ENCODE peak calls at places on chromosomes 12 and 14, in five cellular contexts. M, C, K, L and O are unnamed samples.

GRCh38 chr12:2794261-2794735 is 472 bp upstream of the FKBP4 start:
- DNase-seq in L (no peak), M (peak; percentile 63), C (no peak), K (no peak), O (no peak)

GRCh38 chr12:1796515-1797010 is 23.8 kb upstream of the LRTM2 start:
- DNase-seq in L (no peak), M (peak; percentile 51), C (no peak), K (no peak), O (no peak)

GRCh38 chr14:54794796-54795195 is 107.8 kb downstream of the GCH1 start:
- DNase-seq in K (no peak), C (no peak), L (no peak), M (no peak), O (no peak)

GRCh38 chr14:91015435-91015834 is 45.0 kb downstream of the RPS6KA5 start:
- DNase-seq in L (no peak), K (no peak), C (no peak), M (no peak), O (no peak)

GRCh38 chr12:11621797-11622423 is 27.6 kb upstream of the ETV6 start:
- DNase-seq in C (no peak), K (no peak), M (peak; percentile 25), L (no peak), O (peak; percentile 29)

GRCh38 chr14:57486767-57487379 is 6.8 kb downstream of the CCDC198 start:
- DNase-seq in L (no peak), M (peak; percentile 76), K (no peak), C (peak; percentile 5), O (peak; percentile 41)

GRCh38 chr12:30440826-30441602 is 254.7 kb downstream of the IPO8 start:
- DNase-seq in C (peak; percentile 24), K (no peak), L (no peak), M (peak; percentile 79), O (peak; percentile 52)

GRCh38 chr12:115597157-115597712 is 680.3 kb downstream of the MED13L start:
- DNase-seq in M (no peak), C (peak; percentile 24), K (no peak), L (no peak), O (peak; percentile 10)

GRCh38 chr12:62435337-62436163 is 31.1 kb upstream of the MON2 start:
- DNase-seq in C (no peak), M (peak; percentile 90), K (no peak), L (peak; percentile 31), O (peak; percentile 58)

GRCh38 chr14:21068521-21069387 is 1.4 kb upstream of the ARHGEF40 start:
- DNase-seq in M (peak; percentile 88), C (peak; percentile 61), K (no peak), L (no peak), O (peak; percentile 84)

GRCh38 chr12:68378859-68379628 is 46.9 kb upstream of the MDM1 start:
- DNase-seq in C (no peak), L (no peak), M (no peak), K (no peak), O (no peak)

GRCh38 chr14:75190023-75190422 is 13.6 kb upstream of the TMED10 start:
- DNase-seq in M (no peak), C (no peak), K (no peak), L (no peak), O (no peak)

GRCh38 chr14:51822499-51822898 is 37.9 kb upstream of the GNG2 start:
- DNase-seq in L (no peak), C (no peak), K (no peak), M (no peak), O (no peak)

GRCh38 chr12:66375560-66375959 is 73.3 kb downstream of the HELB start:
- DNase-seq in C (no peak), L (no peak), K (no peak), M (no peak), O (no peak)

GRCh38 chr14:75559451-75560187 is 18.8 kb upstream of the FLVCR2 start:
- DNase-seq in C (no peak), M (no peak), K (no peak), L (no peak), O (no peak)

GRCh38 chr14:83992857-83993256 is 1537.1 kb upstream of the FLRT2 start:
- DNase-seq in C (no peak), K (no peak), L (no peak), M (no peak), O (no peak)

GRCh38 chr14:53517276-53517960 is 364.3 kb upstream of the DDHD1 start:
- DNase-seq in C (no peak), K (no peak), M (no peak), L (no peak), O (no peak)

GRCh38 chr12:101763246-101763931 is 24.1 kb upstream of the SYCP3 start:
- DNase-seq in C (no peak), L (no peak), M (no peak), K (no peak), O (no peak)

GRCh38 chr12:14076538-14076937 is 95.1 kb upstream of the GRIN2B start:
- DNase-seq in M (no peak), K (no peak), C (no peak), L (no peak), O (no peak)

GRCh38 chr12:4421590-4422031 is 24.0 kb downstream of the FGF6 start:
- DNase-seq in C (peak; percentile 65), K (no peak), M (peak; percentile 89), L (no peak), O (peak; percentile 35)

GRCh38 chr14:65164825-65165135 is 62.5 kb upstream of the MAX start:
- DNase-seq in M (no peak), K (no peak), C (no peak), L (no peak), O (peak; percentile 74)

GRCh38 chr12:104720346-104721064 is 237.6 kb downstream of the SLC41A2 start:
- DNase-seq in C (no peak), M (no peak), L (no peak), K (no peak), O (no peak)

GRCh38 chr14:27409936-27410335 is 812.1 kb upstream of the NOVA1 start:
- DNase-seq in M (no peak), C (no peak), L (no peak), K (no peak), O (no peak)

GRCh38 chr12:13851828-13852227 is 129.6 kb downstream of the GRIN2B start:
- DNase-seq in K (no peak), L (peak; percentile 41), M (peak; percentile 94), C (no peak), O (no peak)

GRCh38 chr12:128592345-128592744 is 231.4 kb downstream of the SLC15A4 start:
- DNase-seq in C (no peak), K (no peak), M (no peak), L (no peak), O (no peak)

GRCh38 chr14:33539918-33540357 is 410.9 kb downstream of the EGLN3 start:
- DNase-seq in K (peak; percentile 20), L (no peak), C (no peak), M (no peak), O (no peak)

GRCh38 chr12:25557830-25558436 is 4.8 kb upstream of the LMNTD1 start:
- DNase-seq in C (peak; percentile 13), K (no peak), M (peak; percentile 89), L (no peak), O (peak; percentile 11)

GRCh38 chr12:49108958-49109404 is 1.7 kb downstream of the LMBR1L start:
- DNase-seq in M (no peak), L (no peak), C (no peak), K (no peak), O (peak; percentile 23)

DNA sequence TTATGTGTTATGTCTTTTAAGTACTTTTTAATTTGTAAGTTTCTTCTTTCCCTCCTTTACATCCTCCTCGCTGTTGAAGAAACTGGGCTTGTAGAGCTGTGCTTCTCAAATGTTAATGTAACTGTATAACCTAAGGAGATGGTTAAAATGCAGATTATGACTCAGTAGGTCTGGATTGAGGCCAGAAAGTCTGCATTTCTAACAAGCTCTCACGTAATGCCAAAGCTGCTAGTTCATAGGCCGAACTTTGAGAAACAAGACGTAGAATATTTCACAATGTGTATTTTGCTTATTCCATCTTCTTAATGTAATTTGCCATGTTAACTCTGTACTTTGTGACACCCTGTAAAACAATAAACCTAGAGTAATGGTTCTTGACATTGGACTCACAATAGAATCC is 193.3 kb upstream of the SYT1 start:
- DNase-seq in K (no peak), M (no peak), L (no peak), C (no peak), O (no peak)
- TF ChIP-seq CREB1 in K (no peak), M (no peak), L (no peak), C (no peak), O (no peak)

DNA sequence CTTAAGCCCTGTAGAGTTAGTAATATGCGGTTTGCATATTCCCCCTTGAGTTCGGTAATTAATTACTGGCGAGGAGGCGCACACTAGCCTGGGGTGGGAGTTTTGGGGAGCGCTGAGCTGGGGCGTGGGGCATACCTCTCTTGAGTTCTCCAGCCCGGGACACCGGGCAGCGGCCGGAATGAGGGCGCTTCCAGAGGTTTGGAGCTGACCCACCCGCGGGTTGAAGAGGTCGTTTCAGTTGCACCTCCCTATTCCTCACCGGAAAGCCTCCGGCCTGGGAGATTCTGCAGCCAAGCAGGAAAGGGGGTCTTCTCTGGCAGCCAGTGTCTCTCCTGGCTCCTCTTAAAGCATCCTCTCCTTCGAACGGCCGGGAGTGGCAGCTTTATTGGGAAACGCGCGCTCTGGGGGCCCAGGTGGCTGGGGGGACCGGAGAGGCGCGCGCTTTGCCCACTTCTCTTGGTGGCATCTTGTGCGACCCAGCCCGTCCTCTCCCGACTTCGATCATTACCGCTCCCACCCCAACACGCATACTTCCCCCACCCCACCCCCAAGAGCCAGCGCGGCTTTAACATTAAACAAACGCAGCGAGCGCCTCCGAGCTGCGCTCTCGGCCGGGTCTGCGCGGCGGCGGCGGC is 3.9 kb upstream of the LHX5 start:
- DNase-seq in C (no peak), L (no peak), K (no peak), M (peak; percentile 63), O (no peak)
- TF ChIP-seq EZH2 in C (no peak), L (peak; percentile 93), K (no peak), M (peak; percentile 73), O (no peak)

DNA sequence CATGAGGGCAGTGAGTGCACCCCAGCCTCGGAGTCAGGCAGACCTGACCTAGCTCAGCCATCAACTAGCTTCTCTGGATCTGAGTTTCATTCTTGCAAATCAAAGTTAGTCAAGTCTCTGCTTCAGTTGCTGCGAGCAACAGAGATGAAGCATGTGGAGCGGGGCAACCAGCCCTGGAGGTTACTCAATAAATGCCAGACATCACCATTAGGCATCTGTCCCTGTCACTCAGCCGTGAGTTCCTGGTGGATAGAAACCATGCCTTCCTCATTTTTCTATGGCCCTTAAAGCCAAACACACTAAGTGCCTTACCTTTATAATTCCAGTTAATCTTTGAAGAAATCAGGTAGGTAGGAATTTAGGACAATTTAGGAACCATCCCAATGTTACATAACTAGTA is 19.3 kb downstream of the RFX4 start:
- DNase-seq in M (no peak), C (no peak), K (no peak), L (no peak), O (no peak)
- TF ChIP-seq CREB1 in M (no peak), C (no peak), K (no peak), L (no peak), O (no peak)

DNA sequence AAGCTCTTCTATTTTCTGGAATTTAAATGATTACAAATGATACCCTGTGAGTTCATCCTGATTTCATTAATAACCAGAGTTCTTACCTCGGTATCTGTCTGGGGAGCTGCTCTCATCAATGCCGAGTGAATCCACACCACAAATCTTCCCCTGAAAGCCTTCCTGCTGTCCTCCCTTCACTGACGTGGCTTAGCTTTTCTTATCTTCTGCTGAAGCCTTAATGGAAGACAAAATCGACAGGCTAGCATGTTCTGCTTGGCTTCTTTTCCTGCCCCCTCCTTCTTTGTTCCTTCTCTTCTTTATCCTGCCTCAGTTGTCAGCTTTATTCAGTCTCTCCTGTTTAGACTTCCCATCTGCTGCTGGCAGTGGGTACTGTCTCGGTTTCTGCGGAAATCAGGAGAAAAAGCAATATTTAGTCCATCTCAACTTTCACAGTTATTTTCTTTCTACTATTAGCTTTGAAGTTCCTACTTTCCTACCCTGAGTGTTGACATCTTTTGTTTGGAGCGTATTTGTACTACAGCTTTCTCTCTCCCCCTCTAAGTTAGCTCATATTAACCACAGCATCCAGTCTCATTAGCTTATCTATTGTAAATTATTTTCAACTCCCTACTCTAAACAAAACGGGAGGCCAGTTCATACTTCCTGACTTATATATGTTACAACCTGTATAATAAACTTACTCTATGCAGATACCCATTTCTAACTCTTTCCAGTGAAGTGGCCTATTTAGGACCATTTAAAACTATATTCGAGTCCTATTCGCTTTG is 226.0 kb downstream of the DACT1 start:
- DNase-seq in M (no peak), C (no peak), L (no peak), K (no peak), O (no peak)
- TF ChIP-seq EZH2 in M (no peak), C (no peak), L (no peak), K (no peak), O (no peak)